ENCODE peak calls at places on chromosomes 7 and 10, in ten cellular contexts. One of them, this sample, is unnamed.

GRCh38 chr10:102677736-102678354 is 33.6 kb downstream of the TRIM8 start:
- DNase-seq in progenitor cell of endocrine pancreas: no peak
- DNase-seq in CD8-positive, alpha-beta T cell: no peak
- DNase-seq in NB4: no peak
- DNase-seq in IMR-90: no peak
- DNase-seq in neural crest cell: no peak
- DNase-seq in cardiac fibroblast: no peak
- DNase-seq in brain microvascular endothelial cell: no peak
- DNase-seq in GM12864: no peak
- DNase-seq in HFFc6: no peak
- DNase-seq in this sample: no peak

GRCh38 chr7:155188357-155188756 is 109.3 kb upstream of the INSIG1 start:
- DNase-seq in cardiac fibroblast: no peak
- DNase-seq in NB4: peak
- DNase-seq in IMR-90: no peak
- DNase-seq in progenitor cell of endocrine pancreas: no peak
- DNase-seq in neural crest cell: no peak
- DNase-seq in CD8-positive, alpha-beta T cell: no peak
- DNase-seq in HFFc6: no peak
- DNase-seq in brain microvascular endothelial cell: no peak
- DNase-seq in GM12864: no peak
- DNase-seq in this sample: no peak

GRCh38 chr7:116598278-116598677 is 73.4 kb downstream of the CAV1 start:
- DNase-seq in neural crest cell: no peak
- DNase-seq in HFFc6: no peak
- DNase-seq in brain microvascular endothelial cell: no peak
- DNase-seq in progenitor cell of endocrine pancreas: no peak
- DNase-seq in NB4: peak
- DNase-seq in IMR-90: no peak
- DNase-seq in cardiac fibroblast: peak
- DNase-seq in GM12864: no peak
- DNase-seq in CD8-positive, alpha-beta T cell: no peak
- DNase-seq in this sample: no peak

GRCh38 chr7:30845426-30846135 is 66.1 kb upstream of the AQP1 start:
- DNase-seq in CD8-positive, alpha-beta T cell: no peak
- DNase-seq in progenitor cell of endocrine pancreas: no peak
- DNase-seq in cardiac fibroblast: peak
- DNase-seq in neural crest cell: no peak
- DNase-seq in IMR-90: peak
- DNase-seq in HFFc6: peak
- DNase-seq in brain microvascular endothelial cell: no peak
- DNase-seq in NB4: no peak
- DNase-seq in GM12864: no peak
- DNase-seq in this sample: no peak

GRCh38 chr7:105268511-105269392 is 120.0 kb downstream of the SRPK2 start:
- DNase-seq in progenitor cell of endocrine pancreas: no peak
- DNase-seq in CD8-positive, alpha-beta T cell: no peak
- DNase-seq in IMR-90: peak
- DNase-seq in neural crest cell: no peak
- DNase-seq in HFFc6: peak
- DNase-seq in NB4: peak
- DNase-seq in brain microvascular endothelial cell: peak
- DNase-seq in cardiac fibroblast: peak
- DNase-seq in GM12864: no peak
- DNase-seq in this sample: no peak

GRCh38 chr10:49600781-49601400 is 9.2 kb upstream of the SLC18A3 start:
- DNase-seq in progenitor cell of endocrine pancreas: no peak
- DNase-seq in brain microvascular endothelial cell: no peak
- DNase-seq in GM12864: no peak
- DNase-seq in cardiac fibroblast: no peak
- DNase-seq in IMR-90: no peak
- DNase-seq in HFFc6: peak
- DNase-seq in NB4: no peak
- DNase-seq in CD8-positive, alpha-beta T cell: no peak
- DNase-seq in neural crest cell: no peak
- DNase-seq in this sample: no peak

GRCh38 chr10:112827951-112828350 is 122.1 kb upstream of the TCF7L2 start:
- DNase-seq in NB4: no peak
- DNase-seq in cardiac fibroblast: peak
- DNase-seq in brain microvascular endothelial cell: no peak
- DNase-seq in CD8-positive, alpha-beta T cell: no peak
- DNase-seq in progenitor cell of endocrine pancreas: no peak
- DNase-seq in IMR-90: peak
- DNase-seq in neural crest cell: no peak
- DNase-seq in HFFc6: peak
- DNase-seq in GM12864: no peak
- DNase-seq in this sample: no peak

GRCh38 chr7:125670926-125671572 is 741.4 kb upstream of the POT1 start:
- DNase-seq in GM12864: no peak
- DNase-seq in NB4: peak
- DNase-seq in neural crest cell: no peak
- DNase-seq in CD8-positive, alpha-beta T cell: no peak
- DNase-seq in HFFc6: no peak
- DNase-seq in cardiac fibroblast: peak
- DNase-seq in brain microvascular endothelial cell: peak
- DNase-seq in IMR-90: no peak
- DNase-seq in progenitor cell of endocrine pancreas: no peak
- DNase-seq in this sample: no peak

GRCh38 chr10:129344956-129345355 is 122.1 kb upstream of the MGMT start:
- DNase-seq in IMR-90: no peak
- DNase-seq in progenitor cell of endocrine pancreas: no peak
- DNase-seq in HFFc6: no peak
- DNase-seq in brain microvascular endothelial cell: no peak
- DNase-seq in neural crest cell: no peak
- DNase-seq in CD8-positive, alpha-beta T cell: no peak
- DNase-seq in GM12864: no peak
- DNase-seq in NB4: no peak
- DNase-seq in cardiac fibroblast: no peak
- DNase-seq in this sample: no peak

GRCh38 chr10:133237241-133238065 is at the start of gene VENTX:
- DNase-seq in brain microvascular endothelial cell: no peak
- DNase-seq in CD8-positive, alpha-beta T cell: peak
- DNase-seq in neural crest cell: no peak
- DNase-seq in HFFc6: no peak
- DNase-seq in cardiac fibroblast: no peak
- DNase-seq in IMR-90: no peak
- DNase-seq in progenitor cell of endocrine pancreas: peak
- DNase-seq in NB4: no peak
- DNase-seq in GM12864: no peak
- DNase-seq in this sample: no peak

GRCh38 chr10:125038637-125039036 is 96.7 kb downstream of the ZRANB1 start:
- DNase-seq in CD8-positive, alpha-beta T cell: no peak
- DNase-seq in progenitor cell of endocrine pancreas: no peak
- DNase-seq in NB4: peak
- DNase-seq in GM12864: no peak
- DNase-seq in brain microvascular endothelial cell: no peak
- DNase-seq in IMR-90: no peak
- DNase-seq in neural crest cell: no peak
- DNase-seq in cardiac fibroblast: no peak
- DNase-seq in HFFc6: peak
- DNase-seq in this sample: no peak

GRCh38 chr7:35036361-35037171 is 719 bp downstream of the DPY19L1 start:
- DNase-seq in cardiac fibroblast: peak
- DNase-seq in neural crest cell: peak
- DNase-seq in GM12864: no peak
- DNase-seq in CD8-positive, alpha-beta T cell: peak
- DNase-seq in HFFc6: peak
- DNase-seq in NB4: peak
- DNase-seq in IMR-90: peak
- DNase-seq in progenitor cell of endocrine pancreas: peak
- DNase-seq in brain microvascular endothelial cell: peak
- DNase-seq in this sample: no peak

GRCh38 chr7:27312820-27313219 is 70.2 kb downstream of the EVX1 start:
- DNase-seq in GM12864: no peak
- DNase-seq in HFFc6: no peak
- DNase-seq in CD8-positive, alpha-beta T cell: no peak
- DNase-seq in progenitor cell of endocrine pancreas: no peak
- DNase-seq in IMR-90: no peak
- DNase-seq in neural crest cell: no peak
- DNase-seq in NB4: peak
- DNase-seq in cardiac fibroblast: no peak
- DNase-seq in brain microvascular endothelial cell: no peak
- DNase-seq in this sample: no peak

GRCh38 chr10:3807221-3807927 is 22.4 kb upstream of the KLF6 start:
- DNase-seq in IMR-90: no peak
- DNase-seq in CD8-positive, alpha-beta T cell: no peak
- DNase-seq in GM12864: no peak
- DNase-seq in NB4: peak
- DNase-seq in brain microvascular endothelial cell: no peak
- DNase-seq in neural crest cell: no peak
- DNase-seq in progenitor cell of endocrine pancreas: no peak
- DNase-seq in HFFc6: no peak
- DNase-seq in cardiac fibroblast: no peak
- DNase-seq in this sample: no peak

GRCh38 chr7:45358277-45358676 is 200.7 kb downstream of the RAMP3 start:
- DNase-seq in cardiac fibroblast: no peak
- DNase-seq in progenitor cell of endocrine pancreas: no peak
- DNase-seq in brain microvascular endothelial cell: no peak
- DNase-seq in GM12864: no peak
- DNase-seq in IMR-90: no peak
- DNase-seq in CD8-positive, alpha-beta T cell: no peak
- DNase-seq in neural crest cell: no peak
- DNase-seq in HFFc6: no peak
- DNase-seq in NB4: no peak
- DNase-seq in this sample: no peak

GRCh38 chr10:29946614-29946952 is 112.8 kb downstream of the JCAD start:
- DNase-seq in CD8-positive, alpha-beta T cell: no peak
- DNase-seq in brain microvascular endothelial cell: no peak
- DNase-seq in GM12864: no peak
- DNase-seq in HFFc6: no peak
- DNase-seq in IMR-90: no peak
- DNase-seq in cardiac fibroblast: no peak
- DNase-seq in neural crest cell: no peak
- DNase-seq in progenitor cell of endocrine pancreas: no peak
- DNase-seq in NB4: no peak
- DNase-seq in this sample: no peak

GRCh38 chr10:29948971-29949370 is 110.4 kb downstream of the JCAD start:
- DNase-seq in IMR-90: no peak
- DNase-seq in neural crest cell: no peak
- DNase-seq in progenitor cell of endocrine pancreas: no peak
- DNase-seq in HFFc6: peak
- DNase-seq in GM12864: no peak
- DNase-seq in brain microvascular endothelial cell: peak
- DNase-seq in CD8-positive, alpha-beta T cell: no peak
- DNase-seq in cardiac fibroblast: no peak
- DNase-seq in NB4: no peak
- DNase-seq in this sample: no peak

GRCh38 chr10:29949411-29950011 is 109.9 kb downstream of the JCAD start:
- DNase-seq in NB4: no peak
- DNase-seq in CD8-positive, alpha-beta T cell: no peak
- DNase-seq in IMR-90: peak
- DNase-seq in progenitor cell of endocrine pancreas: no peak
- DNase-seq in cardiac fibroblast: peak
- DNase-seq in GM12864: no peak
- DNase-seq in HFFc6: peak
- DNase-seq in neural crest cell: no peak
- DNase-seq in brain microvascular endothelial cell: peak
- DNase-seq in this sample: no peak

GRCh38 chr10:29946953-29947700 is 112.3 kb downstream of the JCAD start:
- DNase-seq in GM12864: no peak
- DNase-seq in HFFc6: peak
- DNase-seq in neural crest cell: no peak
- DNase-seq in NB4: no peak
- DNase-seq in cardiac fibroblast: peak
- DNase-seq in progenitor cell of endocrine pancreas: no peak
- DNase-seq in brain microvascular endothelial cell: peak
- DNase-seq in CD8-positive, alpha-beta T cell: no peak
- DNase-seq in IMR-90: peak
- DNase-seq in this sample: no peak

GRCh38 chr10:29947701-29948060 is 111.7 kb downstream of the JCAD start:
- DNase-seq in HFFc6: no peak
- DNase-seq in progenitor cell of endocrine pancreas: no peak
- DNase-seq in cardiac fibroblast: no peak
- DNase-seq in brain microvascular endothelial cell: no peak
- DNase-seq in IMR-90: no peak
- DNase-seq in NB4: no peak
- DNase-seq in GM12864: no peak
- DNase-seq in neural crest cell: no peak
- DNase-seq in CD8-positive, alpha-beta T cell: no peak
- DNase-seq in this sample: no peak
- TF ChIP-seq CTCF in HFFc6: peak
- TF ChIP-seq CTCF in progenitor cell of endocrine pancreas: no peak
- TF ChIP-seq CTCF in cardiac fibroblast: no peak
- TF ChIP-seq CTCF in brain microvascular endothelial cell: peak
- TF ChIP-seq CTCF in IMR-90: no peak
- TF ChIP-seq CTCF in NB4: no peak
- TF ChIP-seq CTCF in GM12864: no peak
- TF ChIP-seq CTCF in neural crest cell: no peak
- TF ChIP-seq CTCF in CD8-positive, alpha-beta T cell: no peak
- TF ChIP-seq CTCF in this sample: no peak

DNA sequence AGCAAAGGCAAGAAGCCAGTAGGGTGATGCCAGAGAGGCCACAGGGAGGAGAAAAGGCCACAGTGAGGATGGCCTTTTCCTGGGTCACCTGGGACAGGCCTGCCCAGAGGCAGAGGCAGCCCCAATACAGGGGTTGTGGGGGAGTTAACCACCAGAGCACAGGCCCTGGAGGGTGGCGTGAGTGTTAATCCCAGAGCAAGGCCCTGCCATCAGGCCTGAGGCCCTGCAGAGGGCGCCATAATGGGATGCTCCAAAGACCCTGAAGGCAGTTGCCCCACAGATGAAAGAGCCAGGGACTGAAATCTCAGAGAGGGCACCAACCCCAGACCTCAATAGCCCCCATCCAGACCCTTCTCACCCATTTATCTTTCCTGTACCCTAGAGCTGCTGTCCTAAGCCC is 23.9 kb downstream of the SLC13A4 start:
- DNase-seq in NB4: peak
- DNase-seq in cardiac fibroblast: no peak
- DNase-seq in HFFc6: no peak
- DNase-seq in CD8-positive, alpha-beta T cell: no peak
- DNase-seq in neural crest cell: no peak
- DNase-seq in IMR-90: no peak
- DNase-seq in progenitor cell of endocrine pancreas: no peak
- DNase-seq in brain microvascular endothelial cell: no peak
- DNase-seq in GM12864: no peak
- DNase-seq in this sample: no peak
- TF ChIP-seq CTCF in NB4: peak
- TF ChIP-seq CTCF in cardiac fibroblast: peak
- TF ChIP-seq CTCF in HFFc6: peak
- TF ChIP-seq CTCF in CD8-positive, alpha-beta T cell: no peak
- TF ChIP-seq CTCF in neural crest cell: no peak
- TF ChIP-seq CTCF in IMR-90: no peak
- TF ChIP-seq CTCF in progenitor cell of endocrine pancreas: peak
- TF ChIP-seq CTCF in brain microvascular endothelial cell: peak
- TF ChIP-seq CTCF in GM12864: peak
- TF ChIP-seq CTCF in this sample: no peak

GRCh38 chr10:117322258-117322657 is 53.0 kb downstream of the PDZD8 start:
- DNase-seq in NB4: no peak
- DNase-seq in GM12864: no peak
- DNase-seq in brain microvascular endothelial cell: peak
- DNase-seq in IMR-90: no peak
- DNase-seq in cardiac fibroblast: no peak
- DNase-seq in CD8-positive, alpha-beta T cell: no peak
- DNase-seq in HFFc6: no peak
- DNase-seq in neural crest cell: no peak
- DNase-seq in progenitor cell of endocrine pancreas: no peak
- DNase-seq in this sample: no peak
- TF ChIP-seq CTCF in NB4: no peak
- TF ChIP-seq CTCF in GM12864: no peak
- TF ChIP-seq CTCF in brain microvascular endothelial cell: peak
- TF ChIP-seq CTCF in IMR-90: no peak
- TF ChIP-seq CTCF in cardiac fibroblast: no peak
- TF ChIP-seq CTCF in CD8-positive, alpha-beta T cell: no peak
- TF ChIP-seq CTCF in HFFc6: no peak
- TF ChIP-seq CTCF in neural crest cell: no peak
- TF ChIP-seq CTCF in progenitor cell of endocrine pancreas: no peak
- TF ChIP-seq CTCF in this sample: no peak

GRCh38 chr10:98423691-98424120 is 8.7 kb upstream of the PYROXD2 start:
- DNase-seq in GM12864: no peak
- DNase-seq in NB4: no peak
- DNase-seq in cardiac fibroblast: no peak
- DNase-seq in neural crest cell: no peak
- DNase-seq in HFFc6: no peak
- DNase-seq in CD8-positive, alpha-beta T cell: no peak
- DNase-seq in IMR-90: no peak
- DNase-seq in brain microvascular endothelial cell: no peak
- DNase-seq in progenitor cell of endocrine pancreas: no peak
- DNase-seq in this sample: no peak
- TF ChIP-seq CTCF in GM12864: no peak
- TF ChIP-seq CTCF in NB4: no peak
- TF ChIP-seq CTCF in cardiac fibroblast: no peak
- TF ChIP-seq CTCF in neural crest cell: peak
- TF ChIP-seq CTCF in HFFc6: no peak
- TF ChIP-seq CTCF in CD8-positive, alpha-beta T cell: no peak
- TF ChIP-seq CTCF in IMR-90: no peak
- TF ChIP-seq CTCF in brain microvascular endothelial cell: peak
- TF ChIP-seq CTCF in progenitor cell of endocrine pancreas: peak
- TF ChIP-seq CTCF in this sample: no peak